ENCODE peak calls at places on chromosomes 4 and X, in eight cellular contexts. R, W, C, P, D, J, K and I are unnamed samples.
A peak's percentile ranks its signal among the peaks of the same experiment; 100 is the strongest.

GRCh38 chrX:115719171-115719570 is 158.2 kb downstream of the PLS3 start:
- DNase-seq in K (no peak), R (no peak), W (no peak), D (no peak), P (no peak), J (no peak), C (no peak), I (no peak)

GRCh38 chrX:42093756-42094155 is 170.4 kb upstream of the CASK start:
- DNase-seq in C (no peak), J (no peak), W (no peak), K (no peak), R (no peak), P (no peak), D (peak; percentile 10), I (peak; percentile 66)

GRCh38 chrX:68146054-68146453 is 287.2 kb downstream of the OPHN1 start:
- DNase-seq in D (peak; percentile 44), K (no peak), W (peak; percentile 61), C (peak; percentile 32), P (no peak), J (no peak), R (no peak), I (peak; percentile 67)

GRCh38 chr4:38723726-38724506 is 58.9 kb downstream of the TLR10 start:
- DNase-seq in P (no peak), C (no peak), R (no peak), J (peak; percentile 65), K (no peak), W (peak; percentile 13), D (peak; percentile 26), I (peak; percentile 56)

GRCh38 chrX:48864210-48864609 is 28.8 kb upstream of the PCSK1N start:
- DNase-seq in K (no peak), J (no peak), R (no peak), D (no peak), P (no peak), W (peak; percentile 1), C (no peak), I (peak; percentile 36)

GRCh38 chrX:102720237-102721168 is at the start of gene GPRASP3:
- DNase-seq in C (no peak), W (peak; percentile 81), R (peak; percentile 90), P (peak; percentile 82), J (peak; percentile 81), D (peak; percentile 75), K (peak; percentile 45), I (peak; percentile 67)

GRCh38 chr4:136484996-136485395 is 1047.3 kb downstream of the PCDH18 start:
- DNase-seq in C (no peak), R (no peak), J (no peak), K (no peak), D (no peak), P (no peak), W (no peak), I (peak; percentile 5)

GRCh38 chr4:149248191-149248590 is 567.5 kb downstream of the IQCM start:
- DNase-seq in K (no peak), D (no peak), W (no peak), P (no peak), C (no peak), R (no peak), J (no peak), I (no peak)

GRCh38 chr4:81676552-81676951 is 204.8 kb upstream of the RASGEF1B start:
- DNase-seq in W (no peak), D (peak; percentile 27), K (no peak), R (no peak), P (no peak), C (no peak), J (peak; percentile 48), I (no peak)

GRCh38 chr4:33625762-33626161 is 2618.6 kb downstream of the ARAP2 start:
- DNase-seq in R (no peak), D (peak; percentile 11), W (no peak), C (peak; percentile 3), P (no peak), J (no peak), K (no peak), I (peak; percentile 11)

GRCh38 chrX:68929332-68930150 is 100.7 kb downstream of the EFNB1 start:
- DNase-seq in D (no peak), K (peak; percentile 53), J (no peak), C (no peak), P (no peak), W (peak; percentile 74), R (no peak), I (peak; percentile 80)

GRCh38 chr4:119585771-119586170 is 42.8 kb downstream of the PDE5A start:
- DNase-seq in J (no peak), W (peak; percentile 9), P (no peak), R (no peak), D (no peak), C (no peak), K (no peak), I (no peak)

GRCh38 chrX:826026-826425 is 195.4 kb downstream of the SHOX start:
- DNase-seq in C (no peak), R (no peak), W (peak; percentile 38), J (no peak), K (no peak), D (no peak), P (no peak), I (peak; percentile 23)

GRCh38 chr4:23875317-23875716 is 14.5 kb downstream of the PPARGC1A start:
- DNase-seq in W (no peak), C (no peak), D (peak; percentile 44), R (no peak), J (peak; percentile 60), K (no peak), P (no peak), I (no peak)

GRCh38 chr4:16684083-16684482 is 214.4 kb downstream of the LDB2 start:
- DNase-seq in W (peak; percentile 85), P (no peak), K (no peak), R (no peak), J (no peak), C (no peak), D (peak; percentile 36), I (peak; percentile 95)
- H3K4me3 ChIP-seq in W (peak overlapping the region; percentile 9), P (no peak overlapping the region), K (no peak overlapping the region), R (no peak overlapping the region), J (no peak overlapping the region), C (no peak overlapping the region), D (no peak overlapping the region), I (no peak overlapping the region)

DNA sequence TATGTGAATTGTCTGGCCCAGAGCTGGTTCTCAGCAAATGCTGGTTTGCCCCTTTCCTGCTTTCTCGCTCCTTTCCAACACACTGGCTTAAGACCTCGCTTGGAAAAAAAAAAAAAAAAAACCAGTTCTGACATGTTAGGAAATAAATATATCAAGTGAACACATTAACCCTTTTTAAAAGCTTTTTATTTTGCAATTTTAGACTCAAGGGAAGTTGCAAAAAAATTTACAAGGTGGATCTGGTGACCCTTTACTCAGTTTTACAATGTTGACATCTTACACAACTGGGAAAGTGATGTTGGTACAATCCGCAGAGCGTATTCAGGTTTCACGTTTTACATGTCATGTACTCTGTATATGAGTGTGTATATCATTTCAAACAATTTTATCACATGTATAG is 100.1 kb downstream of the RTL5 start:
- DNase-seq in W (no peak), R (no peak), P (no peak), D (no peak), J (no peak), K (no peak), C (peak; percentile 76), I (no peak)
- H3K4me3 ChIP-seq in W (no peak overlapping the region), R (no peak overlapping the region), P (no peak overlapping the region), D (no peak overlapping the region), J (no peak overlapping the region), K (no peak overlapping the region), C (no peak overlapping the region), I (no peak overlapping the region)

DNA sequence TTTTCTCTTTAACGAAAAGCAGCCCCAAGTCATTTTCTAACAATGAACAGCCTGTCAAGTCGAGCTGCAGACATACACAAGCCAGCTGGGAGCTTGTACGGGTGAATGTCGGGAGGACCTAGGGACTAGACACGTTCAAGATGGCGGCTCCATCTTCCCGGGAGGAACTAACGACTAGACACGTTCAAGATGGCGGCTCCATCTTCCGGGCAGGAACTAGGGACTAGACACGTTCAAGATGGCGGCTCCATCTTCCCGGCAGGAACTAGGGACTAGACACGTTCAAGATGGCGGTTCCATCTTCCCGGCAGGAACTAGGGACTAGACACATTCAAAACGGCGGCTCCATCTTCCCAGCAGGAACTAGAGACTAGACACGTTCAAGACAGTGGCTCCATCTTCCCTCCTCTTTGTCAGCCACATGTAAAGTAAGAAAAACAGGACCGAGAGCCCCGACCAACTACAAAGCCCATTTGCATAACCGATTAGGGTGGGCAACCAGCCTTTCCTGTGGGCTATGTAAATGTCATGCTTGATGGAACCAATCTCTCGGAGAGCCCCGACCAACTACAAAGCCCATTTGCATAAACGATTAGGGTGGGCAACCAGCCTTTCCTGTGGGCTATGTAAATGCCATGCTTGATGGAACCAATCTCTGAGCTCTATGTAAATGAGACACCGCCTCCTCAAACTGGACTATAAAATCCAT is 175.5 kb downstream of the DHRSX start:
- DNase-seq in C (no peak), D (no peak), K (peak; percentile 81), W (no peak), P (peak; percentile 46), J (peak; percentile 66), R (peak; percentile 96), I (peak; percentile 59)
- H3K4me3 ChIP-seq in C (no peak overlapping the region), D (no peak overlapping the region), K (peak overlapping the region; percentile 49), W (no peak overlapping the region), P (no peak overlapping the region), J (peak overlapping the region; percentile 24), R (peak overlapping the region; percentile 39), I (peak overlapping the region; percentile 27)

GRCh38 chr4:61239250-61239649 is 39.1 kb downstream of the ADGRL3 start:
- DNase-seq in P (no peak), D (no peak), J (no peak), K (no peak), R (no peak), W (no peak), C (no peak), I (no peak)

GRCh38 chr4:61246003-61246402 is 45.9 kb downstream of the ADGRL3 start:
- DNase-seq in D (no peak), W (no peak), K (no peak), J (peak; percentile 16), R (no peak), P (no peak), C (no peak), I (peak; percentile 4)

GRCh38 chr4:61248705-61249104 is 48.6 kb downstream of the ADGRL3 start:
- DNase-seq in W (no peak), R (no peak), C (no peak), J (no peak), K (no peak), D (no peak), P (no peak), I (no peak)

GRCh38 chr4:61245321-61245720 is 45.2 kb downstream of the ADGRL3 start:
- DNase-seq in D (no peak), C (no peak), W (no peak), K (no peak), J (no peak), P (no peak), R (no peak), I (no peak)

GRCh38 chr4:61243962-61244361 is 43.8 kb downstream of the ADGRL3 start:
- DNase-seq in W (no peak), J (no peak), P (no peak), D (no peak), C (no peak), K (no peak), R (no peak), I (no peak)
- H3K4me3 ChIP-seq in W (no peak overlapping the region), J (no peak overlapping the region), P (no peak overlapping the region), D (no peak overlapping the region), C (no peak overlapping the region), K (no peak overlapping the region), R (no peak overlapping the region), I (no peak overlapping the region)

GRCh38 chrX:118977424-118977823 is 3.0 kb downstream of the LONRF3 start:
- DNase-seq in P (no peak), W (no peak), D (no peak), C (no peak), R (no peak), K (no peak), J (no peak), I (no peak)
- H3K4me3 ChIP-seq in P (no peak overlapping the region), W (no peak overlapping the region), D (no peak overlapping the region), C (peak overlapping the region; percentile 90), R (no peak overlapping the region), K (no peak overlapping the region), J (no peak overlapping the region), I (no peak overlapping the region)

GRCh38 chrX:153878285-153878779 is 7.6 kb downstream of the L1CAM start:
- DNase-seq in D (no peak), R (no peak), C (peak; percentile 44), J (no peak), P (no peak), W (no peak), K (no peak), I (no peak)
- H3K4me3 ChIP-seq in D (no peak overlapping the region), R (no peak overlapping the region), C (no peak overlapping the region), J (no peak overlapping the region), P (no peak overlapping the region), W (no peak overlapping the region), K (no peak overlapping the region), I (no peak overlapping the region)